ENCODE peak calls at places on chromosomes 5 and 9, in seven cellular contexts. B, P, U, Q, H, V and X are unnamed samples. For H3K4me1 and H3K27me3, the result is how much of the 10 kb centered on the place peaks cover.

GRCh38 chr5:167812871-167813270 is 478.6 kb upstream of the WWC1 start:
- DNase-seq in P (no peak), V (no peak), B (peak), U (no peak), Q (no peak), H (no peak), X (no peak)

GRCh38 chr9:129491486-129491855 is 129.4 kb downstream of the C9orf50 start:
- DNase-seq in V (no peak), P (no peak), H (no peak), Q (no peak), U (no peak), B (no peak), X (no peak)

GRCh38 chr9:109733690-109734089 is 46.3 kb upstream of the PALM2AKAP2 start:
- DNase-seq in H (peak), V (no peak), Q (no peak), B (peak), U (no peak), P (no peak), X (no peak)

GRCh38 chr5:219492-219891 is 1.4 kb downstream of the SDHA start:
- DNase-seq in V (no peak), B (peak), U (no peak), H (no peak), Q (no peak), P (peak), X (no peak)

GRCh38 chr9:31669311-31669710 is 715.1 kb upstream of the ACO1 start:
- DNase-seq in U (no peak), V (no peak), P (no peak), H (no peak), B (no peak), Q (no peak), X (no peak)

GRCh38 chr5:151257731-151258715 is 5.0 kb downstream of the GM2A start:
- DNase-seq in H (no peak), V (no peak), Q (no peak), U (no peak), B (peak), P (no peak), X (no peak)

GRCh38 chr5:93141969-93142368 is 439.1 kb downstream of the NR2F1-AS1 start:
- DNase-seq in Q (no peak), U (no peak), H (no peak), B (no peak), P (no peak), V (no peak), X (no peak)

GRCh38 chr9:1707291-1707690 is 307.9 kb upstream of the SMARCA2 start:
- DNase-seq in U (no peak), V (no peak), B (peak), P (no peak), Q (no peak), H (no peak), X (no peak)

GRCh38 chr5:151448038-151448985 is 909 bp downstream of the SLC36A1 start:
- DNase-seq in P (peak), V (no peak), B (peak), U (no peak), Q (no peak), H (peak), X (no peak)

GRCh38 chr9:120982851-120983250 is 56.3 kb upstream of the TRAF1 start:
- DNase-seq in H (no peak), V (no peak), Q (no peak), P (no peak), U (no peak), B (no peak), X (no peak)

GRCh38 chr9:10479172-10479571 is 133.6 kb downstream of the PTPRD start:
- DNase-seq in V (no peak), U (no peak), B (peak), H (peak), Q (no peak), P (peak), X (no peak)

GRCh38 chr5:132437604-132438275 is 52.8 kb downstream of the IRF1 start:
- DNase-seq in H (peak), Q (no peak), B (no peak), V (peak), U (peak), P (peak), X (peak)

GRCh38 chr5:132438931-132439330 is 51.6 kb downstream of the IRF1 start:
- DNase-seq in B (no peak), Q (no peak), V (no peak), P (no peak), H (no peak), U (no peak), X (no peak)

GRCh38 chr5:132436936-132437335 is 53.6 kb downstream of the IRF1 start:
- DNase-seq in P (no peak), Q (no peak), U (no peak), V (no peak), H (no peak), B (no peak), X (no peak)

GRCh38 chr5:132435891-132436290 is 54.7 kb downstream of the IRF1 start:
- DNase-seq in B (no peak), Q (no peak), U (no peak), V (no peak), H (no peak), P (no peak), X (no peak)

DNA sequence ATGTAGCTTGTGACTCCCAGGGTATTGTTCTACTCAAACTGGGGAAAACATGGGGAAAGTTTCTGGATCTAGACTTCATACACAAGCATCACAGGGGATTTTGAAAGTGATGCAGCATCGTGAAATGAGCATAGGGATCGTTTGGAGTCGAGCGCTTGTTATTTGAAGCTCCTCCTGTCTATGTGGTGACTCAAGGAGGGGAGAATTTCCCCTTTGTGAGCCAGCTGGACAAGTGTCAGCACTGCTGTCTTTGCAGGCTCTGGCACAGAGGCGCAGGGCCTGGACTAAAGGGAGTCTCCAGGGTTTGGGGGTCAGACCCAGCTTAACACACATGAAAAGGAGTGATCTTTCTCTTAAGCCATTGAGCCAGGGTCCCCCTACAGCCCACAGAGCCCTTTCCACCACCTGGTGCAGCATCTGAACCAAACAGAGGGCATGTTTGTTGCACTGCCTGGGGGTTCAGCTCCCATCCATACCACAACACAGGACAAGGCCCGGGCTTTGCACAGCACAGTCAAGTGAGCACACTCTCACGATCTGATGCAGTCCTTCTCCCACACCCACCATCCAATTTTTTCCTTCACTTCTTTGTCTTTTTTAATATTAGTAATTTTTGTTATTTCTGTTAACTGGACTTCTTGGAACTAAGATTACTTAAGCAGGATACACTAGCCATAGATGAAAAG is 50.9 kb downstream of the IRF1 start:
- DNase-seq in H (no peak), U (peak), V (no peak), P (no peak), B (peak), Q (no peak), X (no peak)
- H3K4me1 ChIP-seq in H (under half), U (under half), V (half or more), P (under half), B (under half), Q (under half), X (half or more)

GRCh38 chr9:97769208-97769607 is 72.1 kb upstream of the XPA start:
- DNase-seq in Q (no peak), V (no peak), B (peak), P (no peak), U (no peak), H (no peak), X (no peak)

GRCh38 chr9:97766092-97766491 is 69.0 kb upstream of the XPA start:
- DNase-seq in B (peak), P (no peak), H (no peak), U (no peak), Q (no peak), V (no peak), X (no peak)

GRCh38 chr9:97768731-97769130 is 71.6 kb upstream of the XPA start:
- DNase-seq in P (no peak), V (no peak), B (peak), Q (no peak), U (no peak), H (no peak), X (no peak)

GRCh38 chr9:97766610-97767009 is 69.5 kb upstream of the XPA start:
- DNase-seq in P (no peak), V (no peak), U (no peak), H (no peak), B (no peak), Q (no peak), X (no peak)

GRCh38 chr9:97767891-97768290 is 70.8 kb upstream of the XPA start:
- DNase-seq in P (no peak), U (no peak), H (no peak), V (no peak), B (no peak), Q (no peak), X (no peak)
- H3K27me3 ChIP-seq in P (under half), U (under half), H (under half), V (under half), B (under half), Q (under half), X (under half)

GRCh38 chr5:131634666-131634995 is 398 bp downstream of the RAPGEF6 start:
- DNase-seq in Q (peak), V (peak), P (peak), B (peak), H (peak), U (peak), X (peak)

GRCh38 chr5:131630963-131631350 is 4.1 kb downstream of the RAPGEF6 start:
- DNase-seq in B (no peak), H (no peak), U (no peak), P (no peak), V (no peak), Q (no peak), X (no peak)

GRCh38 chr5:131635755-131636479 is 888 bp upstream of the RAPGEF6 start:
- DNase-seq in H (peak), B (no peak), Q (no peak), V (no peak), U (no peak), P (no peak), X (no peak)

GRCh38 chr5:131634996-131635754 is at the start of gene RAPGEF6:
- DNase-seq in P (peak), V (peak), H (peak), B (peak), Q (peak), U (peak), X (peak)

DNA sequence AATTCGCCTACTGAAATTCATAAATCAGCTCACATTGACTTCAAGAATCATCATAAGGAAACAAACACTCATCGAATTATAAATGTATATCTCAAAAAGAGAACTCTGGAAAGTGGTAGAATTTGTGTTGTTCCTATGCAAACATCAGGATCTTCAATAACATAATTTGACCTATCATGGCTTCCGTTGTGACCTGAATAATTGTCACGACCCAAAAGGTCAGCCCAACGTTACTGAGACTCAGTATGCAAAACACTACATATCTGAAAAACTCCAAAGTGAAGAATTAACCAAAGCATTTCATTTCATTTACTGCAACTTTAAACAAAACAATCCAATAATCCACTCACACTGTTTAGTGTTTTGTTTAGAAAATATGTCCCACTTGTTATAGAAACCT is 1.2 kb downstream of the RAPGEF6 start:
- DNase-seq in P (no peak), Q (no peak), U (no peak), H (no peak), B (no peak), V (no peak), X (no peak)
- H3K27ac ChIP-seq in P (no peak), Q (no peak), U (peak), H (no peak), B (peak), V (peak), X (peak)

GRCh38 chr9:89807101-89807395 is 202.2 kb downstream of the GADD45G start:
- DNase-seq in U (no peak), V (no peak), Q (no peak), P (no peak), B (no peak), H (no peak), X (no peak)

GRCh38 chr9:89807682-89808075 is 202.9 kb downstream of the GADD45G start:
- DNase-seq in P (no peak), V (no peak), H (no peak), U (no peak), B (no peak), Q (no peak), X (no peak)

GRCh38 chr9:89806371-89807100 is 201.7 kb downstream of the GADD45G start:
- DNase-seq in V (no peak), P (no peak), U (no peak), Q (no peak), H (no peak), B (peak), X (no peak)

GRCh38 chr9:89808801-89809200 is 204.0 kb downstream of the GADD45G start:
- DNase-seq in H (no peak), Q (no peak), V (no peak), P (no peak), B (no peak), U (no peak), X (no peak)

DNA sequence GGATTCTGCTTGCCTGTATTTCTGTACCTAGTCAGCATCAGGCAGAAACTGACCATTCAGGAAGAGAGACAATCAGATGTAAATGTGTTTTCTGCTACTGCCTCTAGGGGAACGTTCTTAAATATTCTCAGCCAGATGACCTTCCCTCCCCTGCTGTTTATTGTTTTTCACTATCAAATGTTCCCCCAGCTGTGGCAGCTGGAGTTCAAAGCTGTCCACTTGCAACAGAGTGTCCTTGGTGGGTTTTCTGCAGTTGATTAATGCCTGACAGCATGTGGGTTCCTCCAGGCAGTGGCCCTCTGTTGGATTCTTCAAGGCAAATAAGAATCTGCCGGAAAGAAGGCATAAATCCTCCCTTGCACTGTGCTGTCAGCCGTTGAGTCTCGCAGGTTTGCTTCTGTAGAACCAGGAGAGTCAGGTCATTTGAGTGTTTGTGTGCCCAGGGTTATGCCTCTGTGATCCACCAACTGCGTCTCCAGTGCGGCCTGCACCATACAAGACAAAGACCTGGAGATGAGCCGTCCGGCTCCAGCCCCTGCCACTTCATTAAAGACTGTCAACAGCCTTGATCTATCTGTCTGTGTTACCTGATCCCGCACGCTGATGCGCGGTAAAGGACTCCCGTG is 203.4 kb downstream of the GADD45G start:
- DNase-seq in B (no peak), U (no peak), P (no peak), V (no peak), H (peak), Q (no peak), X (no peak)
- H3K4me1 ChIP-seq in B (under half), U (under half), P (under half), V (under half), H (under half), Q (under half), X (under half)